ENCODE peak calls at places on chromosomes 7 and 10, in ten cellular contexts. F is iPS-NIHi11, D is neural progenitor cell, C is NCI-H1092 treated with DMSO at 0.1 percent for 48 hours, T is hippocampal formation, Q is NCI-H1436, S is cardiac muscle cell, Y is psoas muscle, J is Right ventricle myocardium superior, E is AG04450. N is an unnamed sample.

GRCh38 chr7:44064791-44065430 is 456 bp downstream of the PGAM2 start:
- DNase-seq in F (no peak), D (peak; percentile 11), C (no peak), T (no peak), Q (no peak), S (no peak), Y (peak; percentile 58), J (no peak), E (no peak), N (peak; percentile 35)

GRCh38 chr10:18594574-18595156 is 56.7 kb downstream of the NSUN6 start:
- DNase-seq in F (peak; percentile 44), D (peak; percentile 36), C (no peak), T (no peak), Q (no peak), S (peak; percentile 23), Y (no peak), J (no peak), E (no peak), N (peak; percentile 55)

GRCh38 chr10:124152781-124153600 is 59.6 kb upstream of the CHST15 start:
- DNase-seq in F (peak; percentile 80), D (no peak), C (peak; percentile 19), T (no peak), Q (peak; percentile 91), S (no peak), Y (peak; percentile 67), J (peak; percentile 61), E (peak; percentile 51), N (peak; percentile 79)

GRCh38 chr10:62093863-62094291 is 174.8 kb downstream of the RTKN2 start:
- DNase-seq in F (no peak), D (no peak), C (no peak), T (no peak), Q (no peak), S (no peak), Y (no peak), J (no peak), E (peak; percentile 67), N (peak; percentile 27)

GRCh38 chr7:22787936-22788335 is 34.7 kb downstream of the TOMM7 start:
- DNase-seq in F (no peak), D (no peak), C (no peak), T (no peak), Q (no peak), S (no peak), Y (no peak), J (no peak), E (no peak), N (no peak)

GRCh38 chr10:71909399-71910083 is 54.7 kb upstream of the CHST3 start:
- DNase-seq in F (no peak), D (no peak), C (no peak), T (no peak), Q (no peak), S (no peak), Y (no peak), J (no peak), E (no peak), N (no peak)

GRCh38 chr7:25117226-25118047 is 7.6 kb downstream of the CYCS start:
- DNase-seq in F (no peak), D (no peak), C (no peak), T (no peak), Q (no peak), S (no peak), Y (no peak), J (no peak), E (no peak), N (no peak)

GRCh38 chr10:122127943-122128342 is 139.0 kb downstream of the TACC2 start:
- DNase-seq in F (no peak), D (no peak), C (no peak), T (no peak), Q (no peak), S (peak; percentile 50), Y (peak; percentile 69), J (no peak), E (no peak), N (peak; percentile 31)

GRCh38 chr7:87148332-87148955 is 3.8 kb upstream of the DMTF1 start:
- DNase-seq in F (no peak), D (peak; percentile 21), C (peak; percentile 32), T (peak; percentile 69), Q (peak; percentile 8), S (no peak), Y (no peak), J (no peak), E (no peak), N (peak; percentile 19)

GRCh38 chr7:66183700-66184099 is 21.4 kb upstream of the TPST1 start:
- DNase-seq in F (no peak), D (no peak), C (no peak), T (no peak), Q (no peak), S (no peak), Y (no peak), J (no peak), E (peak; percentile 76), N (peak; percentile 65)

GRCh38 chr7:55172161-55172560 is 153.3 kb downstream of the EGFR start:
- DNase-seq in F (no peak), D (no peak), C (no peak), T (no peak), Q (no peak), S (no peak), Y (no peak), J (no peak), E (no peak), N (no peak)

GRCh38 chr10:6203331-6204062 is 765 bp downstream of the PFKFB3 start:
- DNase-seq in F (peak; percentile 90), D (peak; percentile 95), C (peak; percentile 3), T (peak; percentile 38), Q (peak; percentile 29), S (peak; percentile 82), Y (peak; percentile 77), J (peak; percentile 83), E (no peak), N (peak; percentile 70)

GRCh38 chr10:127889605-127890195 is 3.0 kb downstream of the CLRN3 start:
- DNase-seq in F (no peak), D (no peak), C (no peak), T (no peak), Q (no peak), S (no peak), Y (no peak), J (no peak), E (no peak), N (no peak)

GRCh38 chr10:51147644-51148399 is 73.5 kb downstream of the PRKG1 start:
- DNase-seq in F (no peak), D (no peak), C (no peak), T (no peak), Q (no peak), S (no peak), Y (no peak), J (no peak), E (no peak), N (no peak)

GRCh38 chr7:111266613-111267012 is 175.7 kb downstream of the LRRN3 start:
- DNase-seq in F (peak; percentile 7), D (no peak), C (no peak), T (no peak), Q (no peak), S (no peak), Y (no peak), J (no peak), E (peak; percentile 42), N (no peak)

GRCh38 chr10:101961591-101962498 is 94.1 kb downstream of the ARMH3 start:
- DNase-seq in F (no peak), D (no peak), C (no peak), T (no peak), Q (no peak), S (no peak), Y (peak; percentile 65), J (no peak), E (no peak), N (no peak)

GRCh38 chr7:133564484-133564883 is 311.6 kb downstream of the EXOC4 start:
- DNase-seq in F (no peak), D (no peak), C (no peak), T (no peak), Q (no peak), S (no peak), Y (no peak), J (no peak), E (no peak), N (no peak)

N was measured in ELF-1.